ENCODE peak calls at places on chromosome 13, in four cellular contexts. Z is glomerular endothelial cell, H is NCI-H1417, G is SK-MEL-5. J is an unnamed sample.

GRCh38 chr13:45178349-45179142 is 22.3 kb downstream of the KCTD4 start:
- DNase-seq in Z (no peak), H (no peak), G (peak; percentile 16), J (no peak)

GRCh38 chr13:47033216-47033615 is 136.4 kb upstream of the HTR2A start:
- DNase-seq in Z (no peak), H (no peak), G (no peak), J (no peak)

GRCh38 chr13:109156181-109156935 is 526.9 kb downstream of the MYO16 start:
- DNase-seq in Z (no peak), H (no peak), G (no peak), J (no peak)

GRCh38 chr13:91025442-91025841 is 322.0 kb upstream of the MIR17HG start:
- DNase-seq in Z (no peak), H (no peak), G (no peak), J (no peak)

GRCh38 chr13:46154136-46154854 is 27.7 kb downstream of the LCP1 start:
- DNase-seq in Z (no peak), H (no peak), G (no peak), J (no peak)

GRCh38 chr13:78595819-78596700 is 7.3 kb downstream of the POU4F1 start:
- DNase-seq in Z (no peak), H (no peak), G (no peak), J (no peak)

GRCh38 chr13:111005808-111006494 is 91.1 kb upstream of the ANKRD10 start:
- DNase-seq in Z (peak; percentile 14), H (no peak), G (no peak), J (no peak)

GRCh38 chr13:44732503-44733098 is 156.5 kb upstream of the TSC22D1 start:
- DNase-seq in Z (no peak), H (no peak), G (no peak), J (no peak)

GRCh38 chr13:26061947-26062346 is 10.1 kb upstream of the SHISA2 start:
- DNase-seq in Z (no peak), H (no peak), G (peak; percentile 76), J (no peak)

GRCh38 chr13:48241651-48242050 is 8.6 kb downstream of the ITM2B start:
- DNase-seq in Z (no peak), H (no peak), G (no peak), J (no peak)

GRCh38 chr13:35987572-35988513 is 143.3 kb downstream of the DCLK1 start:
- DNase-seq in Z (no peak), H (no peak), G (no peak), J (peak; percentile 28)

GRCh38 chr13:66559093-66559492 is 671.0 kb downstream of the PCDH9 start:
- DNase-seq in Z (no peak), H (no peak), G (no peak), J (no peak)

GRCh38 chr13:48731957-48732569 is 78.3 kb downstream of the CYSLTR2 start:
- DNase-seq in Z (peak; percentile 14), H (no peak), G (peak; percentile 83), J (no peak)

GRCh38 chr13:46321494-46322225 is 65.4 kb downstream of the RUBCNL start:
- DNase-seq in Z (no peak), H (peak; percentile 65), G (peak; percentile 82), J (no peak)

GRCh38 chr13:51453959-51454703 is 1.3 kb upstream of the INTS6 start:
- DNase-seq in Z (no peak), H (peak; percentile 91), G (peak; percentile 12), J (peak; percentile 88)

GRCh38 chr13:53138369-53139036 is 109.9 kb downstream of the OLFM4 start:
- DNase-seq in Z (no peak), H (peak; percentile 25), G (no peak), J (peak; percentile 12)

GRCh38 chr13:30745917-30746686 is 10.8 kb downstream of the ALOX5AP start:
- DNase-seq in Z (no peak), H (no peak), G (no peak), J (no peak)

GRCh38 chr13:78743972-78744371 is 85.0 kb upstream of the OBI1 start:
- DNase-seq in Z (no peak), H (no peak), G (no peak), J (no peak)

GRCh38 chr13:50969691-50970090 is 60.1 kb downstream of the RNASEH2B start:
- DNase-seq in Z (no peak), H (peak; percentile 54), G (peak; percentile 65), J (peak; percentile 87)

GRCh38 chr13:42170029-42170428 is 101.9 kb upstream of the AKAP11 start:
- DNase-seq in Z (no peak), H (no peak), G (no peak), J (no peak)

GRCh38 chr13:20525601-20526544 is at the start of gene CRYL1:
- DNase-seq in Z (no peak), H (peak; percentile 76), G (peak; percentile 69), J (peak; percentile 8)

GRCh38 chr13:39552233-39552632 is 50.8 kb downstream of the LHFPL6 start:
- DNase-seq in Z (no peak), H (peak; percentile 89), G (no peak), J (no peak)

GRCh38 chr13:48775804-48776203 is 122.1 kb downstream of the CYSLTR2 start:
- DNase-seq in Z (no peak), H (no peak), G (no peak), J (no peak)

GRCh38 chr13:112267650-112268049 is 108.5 kb upstream of the SPACA7 start:
- DNase-seq in Z (no peak), H (no peak), G (no peak), J (no peak)

GRCh38 chr13:61414686-61415664 is 674 bp downstream of the PCDH20 start:
- DNase-seq in Z (no peak), H (peak; percentile 91), G (peak; percentile 33), J (peak; percentile 63)

GRCh38 chr13:113863511-113864302 is at the start of gene GAS6:
- DNase-seq in Z (no peak), H (peak; percentile 82), G (no peak), J (peak; percentile 71)

GRCh38 chr13:94065741-94066140 is 413.7 kb downstream of the DCT start:
- DNase-seq in Z (no peak), H (no peak), G (no peak), J (no peak)

GRCh38 chr13:109155301-109155761 is 525.9 kb downstream of the MYO16 start:
- DNase-seq in Z (no peak), H (no peak), G (no peak), J (no peak)

GRCh38 chr13:45119469-45119989 is 781 bp upstream of the GTF2F2 start:
- DNase-seq in Z (no peak), H (peak; percentile 65), G (peak; percentile 57), J (no peak)

J was measured in NCI-H2171 treated with DMSO at 0.1 percent for 48 hours.